ENCODE peak calls at places on chromosome 10, in five cellular contexts. One of them, this sample, is unnamed. For H3K4me1, the result is how much of the 10 kb centered on the place peaks cover.

GRCh38 chr10:17250736-17251135 is 22.7 kb downstream of the VIM start:
- DNase-seq in IMR-90: no peak
- DNase-seq in K562: no peak
- DNase-seq in GM12878: no peak
- DNase-seq in SK-N-SH: no peak
- DNase-seq in this sample: no peak

GRCh38 chr10:31064334-31064733 is 32.7 kb upstream of the ZNF438 start:
- DNase-seq in IMR-90: peak
- DNase-seq in K562: no peak
- DNase-seq in GM12878: no peak
- DNase-seq in SK-N-SH: no peak
- DNase-seq in this sample: no peak

GRCh38 chr10:3757638-3758490 is 27.1 kb downstream of the KLF6 start:
- DNase-seq in IMR-90: no peak
- DNase-seq in K562: no peak
- DNase-seq in GM12878: peak
- DNase-seq in SK-N-SH: peak
- DNase-seq in this sample: no peak

GRCh38 chr10:121135512-121135911 is 284.4 kb downstream of the WDR11 start:
- DNase-seq in IMR-90: no peak
- DNase-seq in K562: no peak
- DNase-seq in GM12878: no peak
- DNase-seq in SK-N-SH: no peak
- DNase-seq in this sample: no peak

GRCh38 chr10:117164878-117165556 is 26.9 kb upstream of the VAX1 start:
- DNase-seq in IMR-90: no peak
- DNase-seq in K562: no peak
- DNase-seq in GM12878: no peak
- DNase-seq in SK-N-SH: no peak
- DNase-seq in this sample: no peak

GRCh38 chr10:3072641-3073360 is 5.5 kb downstream of the PFKP start:
- DNase-seq in IMR-90: no peak
- DNase-seq in K562: no peak
- DNase-seq in GM12878: no peak
- DNase-seq in SK-N-SH: peak
- DNase-seq in this sample: no peak

GRCh38 chr10:60425392-60426110 is 35.9 kb upstream of the ANK3 start:
- DNase-seq in IMR-90: peak
- DNase-seq in K562: no peak
- DNase-seq in GM12878: no peak
- DNase-seq in SK-N-SH: no peak
- DNase-seq in this sample: no peak

GRCh38 chr10:78502208-78502943 is 468.7 kb downstream of the RPS24 start:
- DNase-seq in IMR-90: peak
- DNase-seq in K562: no peak
- DNase-seq in GM12878: no peak
- DNase-seq in SK-N-SH: no peak
- DNase-seq in this sample: no peak

GRCh38 chr10:20912969-20913368 is 15.9 kb upstream of the NEBL start:
- DNase-seq in IMR-90: no peak
- DNase-seq in K562: no peak
- DNase-seq in GM12878: no peak
- DNase-seq in SK-N-SH: no peak
- DNase-seq in this sample: no peak

GRCh38 chr10:89702121-89702480 is 711 bp downstream of the KIF20B start:
- DNase-seq in IMR-90: peak
- DNase-seq in K562: peak
- DNase-seq in GM12878: peak
- DNase-seq in SK-N-SH: peak
- DNase-seq in this sample: peak

GRCh38 chr10:97534746-97535367 is 36.1 kb downstream of the UBTD1 start:
- DNase-seq in IMR-90: no peak
- DNase-seq in K562: peak
- DNase-seq in GM12878: no peak
- DNase-seq in SK-N-SH: peak
- DNase-seq in this sample: peak

GRCh38 chr10:130021373-130021950 is 57.4 kb upstream of the EBF3 start:
- DNase-seq in IMR-90: peak
- DNase-seq in K562: no peak
- DNase-seq in GM12878: no peak
- DNase-seq in SK-N-SH: no peak
- DNase-seq in this sample: no peak

GRCh38 chr10:72757712-72758111 is 65.8 kb downstream of the MCU start:
- DNase-seq in IMR-90: no peak
- DNase-seq in K562: no peak
- DNase-seq in GM12878: no peak
- DNase-seq in SK-N-SH: no peak
- DNase-seq in this sample: no peak

GRCh38 chr10:31977440-31978157 is 49.0 kb upstream of the ARHGAP12 start:
- DNase-seq in IMR-90: peak
- DNase-seq in K562: no peak
- DNase-seq in GM12878: no peak
- DNase-seq in SK-N-SH: no peak
- DNase-seq in this sample: peak

GRCh38 chr10:102344067-102344466 is 51.4 kb upstream of the NFKB2 start:
- DNase-seq in IMR-90: peak
- DNase-seq in K562: no peak
- DNase-seq in GM12878: no peak
- DNase-seq in SK-N-SH: no peak
- DNase-seq in this sample: no peak

GRCh38 chr10:70271996-70272924 is 11.5 kb downstream of the NPFFR1 start:
- DNase-seq in IMR-90: no peak
- DNase-seq in K562: no peak
- DNase-seq in GM12878: no peak
- DNase-seq in SK-N-SH: no peak
- DNase-seq in this sample: no peak

GRCh38 chr10:70269741-70270140 is 14.1 kb downstream of the NPFFR1 start:
- DNase-seq in IMR-90: no peak
- DNase-seq in K562: no peak
- DNase-seq in GM12878: no peak
- DNase-seq in SK-N-SH: no peak
- DNase-seq in this sample: no peak

GRCh38 chr10:70272925-70273316 is 10.9 kb downstream of the NPFFR1 start:
- DNase-seq in IMR-90: peak
- DNase-seq in K562: peak
- DNase-seq in GM12878: peak
- DNase-seq in SK-N-SH: peak
- DNase-seq in this sample: peak

GRCh38 chr10:70268376-70268775 is 15.4 kb downstream of the NPFFR1 start:
- DNase-seq in IMR-90: no peak
- DNase-seq in K562: no peak
- DNase-seq in GM12878: no peak
- DNase-seq in SK-N-SH: no peak
- DNase-seq in this sample: no peak

GRCh38 chr10:70270952-70271351 is 12.9 kb downstream of the NPFFR1 start:
- DNase-seq in IMR-90: no peak
- DNase-seq in K562: no peak
- DNase-seq in GM12878: peak
- DNase-seq in SK-N-SH: no peak
- DNase-seq in this sample: no peak
- H3K4me1 ChIP-seq in IMR-90: under half
- H3K4me1 ChIP-seq in K562: under half
- H3K4me1 ChIP-seq in GM12878: under half
- H3K4me1 ChIP-seq in SK-N-SH: under half
- H3K4me1 ChIP-seq in this sample: under half

GRCh38 chr10:76675951-76676587 is 961.5 kb downstream of the KCNMA1 start:
- DNase-seq in IMR-90: no peak
- DNase-seq in K562: no peak
- DNase-seq in GM12878: no peak
- DNase-seq in SK-N-SH: no peak
- DNase-seq in this sample: no peak
- TF ChIP-seq RCOR1 in IMR-90: no peak
- TF ChIP-seq RCOR1 in K562: no peak
- TF ChIP-seq RCOR1 in GM12878: no peak
- TF ChIP-seq RCOR1 in SK-N-SH: no peak
- TF ChIP-seq RCOR1 in this sample: no peak

DNA sequence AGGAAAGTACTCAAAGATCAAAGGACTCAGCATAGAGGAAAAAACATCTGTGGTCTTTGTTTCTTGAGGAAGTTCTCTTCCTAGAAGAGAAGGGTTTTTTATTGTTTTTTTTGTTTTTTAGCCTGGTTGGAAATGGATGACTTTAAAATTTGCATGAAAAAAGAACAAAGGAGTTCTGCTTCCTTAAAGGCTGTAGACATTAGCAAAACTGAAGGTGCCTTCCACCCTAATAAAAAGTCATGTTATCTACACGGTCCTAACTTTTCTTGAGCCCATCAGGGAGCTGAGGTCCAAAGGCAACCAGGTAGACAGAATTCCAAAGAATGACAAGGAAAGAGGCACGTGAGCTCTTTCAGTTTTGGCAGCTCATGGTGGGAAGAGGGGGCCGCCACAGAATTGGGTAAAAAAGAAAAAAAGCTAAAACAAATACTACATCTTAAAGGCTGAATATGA is 356.7 kb downstream of the SH2D4B start:
- DNase-seq in IMR-90: no peak
- DNase-seq in K562: no peak
- DNase-seq in GM12878: no peak
- DNase-seq in SK-N-SH: no peak
- DNase-seq in this sample: no peak
- H3K4me1 ChIP-seq in IMR-90: under half
- H3K4me1 ChIP-seq in K562: under half
- H3K4me1 ChIP-seq in GM12878: under half
- H3K4me1 ChIP-seq in SK-N-SH: under half
- H3K4me1 ChIP-seq in this sample: under half

DNA sequence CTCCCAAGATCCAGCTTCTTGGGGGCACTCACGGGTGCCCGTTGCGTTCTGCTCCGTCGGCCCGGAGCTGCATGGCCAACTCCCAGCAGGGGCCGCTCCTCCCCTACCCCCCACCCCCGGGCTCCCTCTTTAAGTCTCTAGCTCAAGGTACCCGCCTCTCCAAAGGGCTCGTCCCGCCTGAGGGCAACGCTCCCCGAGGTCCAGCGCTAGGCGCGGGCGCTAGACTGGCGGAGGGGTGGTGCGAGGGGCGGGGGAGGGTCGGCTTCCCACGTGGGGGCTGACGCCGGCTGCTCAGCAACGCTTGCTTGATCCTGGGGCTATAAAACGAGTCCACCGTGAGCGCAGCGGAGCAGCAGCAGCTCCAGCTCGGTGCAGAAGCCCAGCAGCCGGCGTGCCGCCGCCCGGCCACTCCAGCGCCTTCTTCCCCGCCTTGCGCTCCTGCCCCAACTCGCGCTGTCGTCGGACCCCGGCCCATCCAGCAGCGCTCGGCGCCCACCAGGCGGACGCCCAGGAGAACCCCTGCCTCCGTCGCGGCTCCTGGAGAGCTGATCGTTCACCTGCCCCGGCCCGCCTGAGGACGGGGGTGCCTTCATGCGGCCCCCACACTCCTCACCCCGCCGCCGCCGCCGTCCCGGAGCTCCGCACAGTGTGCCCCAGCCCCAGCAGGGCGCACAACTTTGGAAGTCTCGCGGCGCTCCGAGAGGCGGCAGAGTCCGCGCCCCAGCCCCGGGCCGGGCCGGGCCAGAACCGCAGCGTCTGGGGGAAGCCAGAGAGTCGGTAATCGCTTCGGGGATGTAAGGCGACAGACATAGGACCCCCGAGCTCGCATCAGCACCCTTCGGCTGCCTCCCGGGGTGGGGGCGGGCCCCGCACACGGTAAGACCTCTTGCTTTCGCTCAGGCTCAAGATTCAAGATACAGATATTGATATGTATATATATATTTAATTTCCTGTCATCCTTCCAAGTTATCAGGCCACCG is at the start of gene ADRA2A:
- DNase-seq in IMR-90: peak
- DNase-seq in K562: no peak
- DNase-seq in GM12878: no peak
- DNase-seq in SK-N-SH: peak
- DNase-seq in this sample: peak
- TF ChIP-seq RCOR1 in IMR-90: no peak
- TF ChIP-seq RCOR1 in K562: no peak
- TF ChIP-seq RCOR1 in GM12878: no peak
- TF ChIP-seq RCOR1 in SK-N-SH: no peak
- TF ChIP-seq RCOR1 in this sample: no peak

GRCh38 chr10:119653209-119653608 is 2.0 kb downstream of the BAG3 start:
- DNase-seq in IMR-90: peak
- DNase-seq in K562: no peak
- DNase-seq in GM12878: no peak
- DNase-seq in SK-N-SH: no peak
- DNase-seq in this sample: no peak
- H3K4me1 ChIP-seq in IMR-90: under half
- H3K4me1 ChIP-seq in K562: under half
- H3K4me1 ChIP-seq in GM12878: under half
- H3K4me1 ChIP-seq in SK-N-SH: under half
- H3K4me1 ChIP-seq in this sample: under half